ENCODE peak calls at places on chromosomes 5 and 9, in five cellular contexts. O is pancreas; L is SK-N-SH; P is CD4-positive, alpha-beta T cell; B is lower lobe of right lung. K is an unnamed sample.

GRCh38 chr5:30849801-30850370 is 343.6 kb upstream of the CDH6 start:
- DNase-seq in L (no peak), P (no peak), B (no peak), O (no peak), K (no peak)

GRCh38 chr5:74624501-74624900 is 16.0 kb downstream of the ENC1 start:
- DNase-seq in O (no peak), L (no peak), P (no peak), B (no peak), K (peak)

GRCh38 chr5:177440990-177441780 is 5.4 kb upstream of the PRR7 start:
- DNase-seq in L (no peak), O (peak), B (no peak), P (no peak), K (no peak)

GRCh38 chr5:156783092-156783491 is 67.0 kb upstream of the PPP1R2B start:
- DNase-seq in B (no peak), L (no peak), P (no peak), O (no peak), K (no peak)

GRCh38 chr9:129557192-129558036 is 63.5 kb downstream of the C9orf50 start:
- DNase-seq in O (peak), B (no peak), L (no peak), P (no peak), K (no peak)

GRCh38 chr5:135030691-135031145 is 3.3 kb downstream of the PITX1 start:
- DNase-seq in L (no peak), P (no peak), O (no peak), B (peak), K (no peak)

GRCh38 chr5:72161951-72162350 is 54.7 kb downstream of the MAP1B start:
- DNase-seq in B (no peak), P (no peak), O (no peak), L (no peak), K (no peak)

GRCh38 chr9:127835930-127836586 is 18.4 kb downstream of the ENG start:
- DNase-seq in L (no peak), B (peak), P (no peak), O (no peak), K (no peak)

GRCh38 chr9:34171753-34172535 is 6.9 kb upstream of the UBAP1 start:
- DNase-seq in P (peak), O (no peak), L (no peak), B (peak), K (no peak)

GRCh38 chr9:109145062-109145461 is 22.0 kb downstream of the FRRS1L start:
- DNase-seq in B (no peak), L (no peak), P (no peak), O (no peak), K (no peak)

GRCh38 chr5:170552486-170553122 is 48.8 kb downstream of the KCNIP1 start:
- DNase-seq in L (no peak), O (peak), B (no peak), P (no peak), K (no peak)

GRCh38 chr5:119515192-119515591 is 62.9 kb downstream of the HSD17B4 start:
- DNase-seq in P (no peak), L (no peak), B (no peak), O (no peak), K (no peak)

GRCh38 chr5:170219615-170220014 is 13.2 kb upstream of the C5orf58 start:
- DNase-seq in B (no peak), L (no peak), P (no peak), O (no peak), K (peak)

GRCh38 chr5:76943006-76943405 is 9.8 kb upstream of the CRHBP start:
- DNase-seq in L (no peak), O (no peak), P (no peak), B (no peak), K (no peak)

GRCh38 chr5:104652271-104652861 is 1089.8 kb upstream of the NUDT12 start:
- DNase-seq in O (no peak), L (no peak), B (no peak), P (no peak), K (no peak)

GRCh38 chr5:115838885-115839518 is 2.4 kb downstream of the ATG12 start:
- DNase-seq in O (no peak), B (no peak), L (peak), P (no peak), K (no peak)

GRCh38 chr9:124350485-124351263 is 64.6 kb downstream of the PSMB7 start:
- DNase-seq in O (no peak), P (no peak), L (no peak), B (peak), K (no peak)

GRCh38 chr5:127012933-127013332 is 17.4 kb downstream of the MARCHF3 start:
- DNase-seq in L (no peak), P (no peak), O (no peak), B (no peak), K (no peak)

GRCh38 chr5:71757590-71758543 is 38.8 kb downstream of the CARTPT start:
- DNase-seq in P (peak), B (no peak), L (peak), O (peak), K (no peak)

GRCh38 chr5:9596256-9596655 is 33.9 kb downstream of the TAS2R1 start:
- DNase-seq in B (no peak), L (no peak), O (no peak), P (no peak), K (no peak)

GRCh38 chr5:180832638-180833068 is 28.4 kb downstream of the ZFP62 start:
- DNase-seq in L (no peak), P (peak), O (no peak), B (no peak), K (no peak)

GRCh38 chr5:137470111-137470920 is 28.8 kb downstream of the SPOCK1 start:
- DNase-seq in B (no peak), L (no peak), P (no peak), O (no peak), K (peak)

GRCh38 chr9:127568971-127569818 is 42.9 kb upstream of the STXBP1 start:
- DNase-seq in B (peak), L (peak), P (peak), O (peak), K (no peak)

GRCh38 chr5:24643255-24643654 is 1.5 kb downstream of the CDH10 start:
- DNase-seq in B (no peak), L (no peak), P (no peak), O (no peak), K (no peak)

GRCh38 chr5:9924614-9925013 is 294.5 kb upstream of the TAS2R1 start:
- DNase-seq in P (no peak), O (no peak), L (no peak), B (no peak), K (peak)

GRCh38 chr9:16869961-16870605 is 387 bp downstream of the BNC2 start:
- DNase-seq in B (no peak), P (no peak), O (no peak), L (peak), K (no peak)

GRCh38 chr9:5630038-5630507 is 1.2 kb downstream of the RIC1 start:
- DNase-seq in B (no peak), L (peak), O (no peak), P (no peak), K (no peak)

GRCh38 chr5:144794922-144795321 is 624.2 kb downstream of the KCTD16 start:
- DNase-seq in O (no peak), P (no peak), L (no peak), B (no peak), K (no peak)

GRCh38 chr5:139657363-139658321 is 9.5 kb downstream of the CXXC5 start:
- DNase-seq in B (no peak), L (no peak), O (peak), P (no peak), K (no peak)

GRCh38 chr5:15002791-15003190 is 131.2 kb upstream of the ANKH start:
- DNase-seq in B (no peak), P (no peak), L (no peak), O (no peak), K (no peak)

GRCh38 chr5:162995568-162995967 is 441.8 kb upstream of the CCNG1 start:
- DNase-seq in L (no peak), B (no peak), P (no peak), O (no peak), K (no peak)

GRCh38 chr9:2341956-2342355 is 279.6 kb upstream of the VLDLR start:
- DNase-seq in O (no peak), B (no peak), L (no peak), P (no peak), K (no peak)

GRCh38 chr9:131485728-131486381 is 16.9 kb upstream of the POMT1 start:
- DNase-seq in O (no peak), B (peak), L (no peak), P (no peak), K (no peak)

GRCh38 chr5:169521366-169521983 is 62.1 kb upstream of the SPDL1 start:
- DNase-seq in O (peak), B (no peak), L (no peak), P (no peak), K (no peak)

GRCh38 chr9:105053209-105053652 is 125.3 kb upstream of the ABCA1 start:
- DNase-seq in P (no peak), L (no peak), O (no peak), B (no peak), K (peak)

GRCh38 chr5:59326551-59326950 is 567.0 kb downstream of the PDE4D start:
- DNase-seq in B (no peak), O (no peak), L (no peak), P (no peak), K (no peak)

DNA sequence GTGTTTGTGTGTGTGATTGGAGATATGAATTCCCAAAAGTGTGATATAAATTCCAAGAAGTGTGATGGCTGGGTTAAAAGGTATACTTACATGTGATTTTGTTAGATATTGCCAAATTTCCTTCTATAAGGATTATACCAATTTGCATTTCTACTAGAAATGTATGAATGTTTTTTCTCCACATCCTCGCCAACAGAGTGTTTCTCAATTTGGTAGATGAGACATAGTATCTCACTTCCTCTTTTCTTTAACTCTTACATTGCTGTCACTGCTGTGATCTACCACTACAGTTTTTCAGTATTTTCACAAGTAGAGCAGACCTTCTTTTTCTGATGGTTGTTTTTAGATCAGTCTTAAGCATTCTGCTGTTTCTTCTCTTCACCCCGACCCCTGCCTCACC is 111.3 kb downstream of the FER start:
- DNase-seq in B (no peak), O (no peak), P (no peak), L (no peak), K (no peak)
- H3K27ac ChIP-seq in B (no peak), O (no peak), P (no peak), L (no peak), K (no peak)

GRCh38 chr5:1200495-1201326 is 684 bp upstream of the SLC6A19 start:
- DNase-seq in O (peak), L (no peak), B (peak), P (no peak), K (no peak)
- H3K27ac ChIP-seq in O (no peak), L (no peak), B (no peak), P (no peak), K (no peak)

GRCh38 chr5:149645236-149645635 is 63.9 kb downstream of the ARHGEF37 start:
- DNase-seq in P (no peak), L (no peak), B (no peak), O (no peak), K (no peak)
- H3K27ac ChIP-seq in P (no peak), L (no peak), B (no peak), O (no peak), K (no peak)

DNA sequence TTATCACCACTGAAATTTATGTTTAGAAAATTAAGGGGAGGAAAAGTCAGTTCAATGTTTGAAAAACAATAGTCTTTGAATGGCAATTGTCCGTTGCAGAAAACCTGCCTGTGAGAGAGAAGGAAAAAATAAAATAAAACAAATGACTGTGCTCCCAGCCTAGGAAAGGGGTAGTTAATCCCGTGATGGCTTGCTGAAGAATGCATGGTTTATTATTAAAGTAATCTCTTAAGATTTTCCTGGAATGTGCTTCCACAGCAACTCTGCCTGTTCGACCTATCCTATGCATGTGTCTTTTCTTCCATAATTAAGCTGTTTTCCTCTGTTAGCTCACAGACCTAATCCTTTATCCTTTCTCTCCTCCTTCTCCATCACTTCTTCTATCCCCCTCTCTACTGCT is 2.4 kb upstream of the DAB2 start:
- DNase-seq in L (no peak), O (no peak), P (no peak), B (no peak), K (no peak)
- H3K27ac ChIP-seq in L (peak), O (no peak), P (no peak), B (peak), K (no peak)

DNA sequence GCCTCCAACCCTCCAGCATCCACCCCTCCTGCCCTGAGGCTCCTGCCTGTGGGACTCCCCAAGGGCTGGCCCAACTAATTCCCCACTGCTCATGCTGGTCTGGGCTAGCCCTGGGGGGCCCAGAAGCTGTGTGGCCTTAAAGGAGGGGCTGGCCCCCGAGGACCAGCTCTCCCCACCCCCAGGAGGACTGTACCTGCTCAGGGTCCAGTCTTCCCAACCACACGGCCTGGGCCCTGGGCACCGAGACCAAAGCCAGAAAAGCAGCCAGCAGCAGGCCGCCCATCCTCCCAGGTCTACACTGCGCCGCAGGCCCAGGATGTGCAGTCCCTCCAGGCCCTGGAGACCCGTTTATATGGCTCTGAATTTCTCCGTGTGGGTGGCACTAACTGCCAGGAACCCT is at the start of gene LCN6:
- DNase-seq in L (no peak), O (no peak), B (no peak), P (no peak), K (no peak)
- H3K27ac ChIP-seq in L (no peak), O (no peak), B (no peak), P (no peak), K (no peak)